ENCODE peak calls at places on chromosomes 11 and 22, in seven cellular contexts. One of them, this sample, is unnamed.

GRCh38 chr11:116808262-116809175 is 14.6 kb downstream of the APOA4 start:
- DNase-seq in CD4-positive, alpha-beta T cell: no peak
- DNase-seq in heart left ventricle: no peak
- DNase-seq in HCT116: no peak
- DNase-seq in heart right ventricle: no peak
- DNase-seq in fibroblast of mammary gland: peak; percentile 86
- DNase-seq in colonic mucosa: peak; percentile 67
- DNase-seq in this sample: no peak

GRCh38 chr11:113553235-113553634 is 78.0 kb upstream of the DRD2 start:
- DNase-seq in CD4-positive, alpha-beta T cell: no peak
- DNase-seq in HCT116: peak; percentile 41
- DNase-seq in fibroblast of mammary gland: peak; percentile 90
- DNase-seq in heart right ventricle: no peak
- DNase-seq in colonic mucosa: no peak
- DNase-seq in heart left ventricle: no peak
- DNase-seq in this sample: no peak

GRCh38 chr11:45590743-45591142 is 74.7 kb downstream of the CHST1 start:
- DNase-seq in fibroblast of mammary gland: peak; percentile 33
- DNase-seq in colonic mucosa: no peak
- DNase-seq in heart right ventricle: no peak
- DNase-seq in HCT116: no peak
- DNase-seq in heart left ventricle: no peak
- DNase-seq in CD4-positive, alpha-beta T cell: no peak
- DNase-seq in this sample: no peak

GRCh38 chr11:128324531-128325141 is 262.7 kb downstream of the ETS1 start:
- DNase-seq in colonic mucosa: no peak
- DNase-seq in heart left ventricle: no peak
- DNase-seq in CD4-positive, alpha-beta T cell: peak; percentile 74
- DNase-seq in HCT116: no peak
- DNase-seq in heart right ventricle: no peak
- DNase-seq in fibroblast of mammary gland: no peak
- DNase-seq in this sample: no peak

GRCh38 chr22:42902875-42903510 is 45.9 kb upstream of the ARFGAP3 start:
- DNase-seq in heart left ventricle: no peak
- DNase-seq in colonic mucosa: no peak
- DNase-seq in HCT116: no peak
- DNase-seq in heart right ventricle: no peak
- DNase-seq in CD4-positive, alpha-beta T cell: no peak
- DNase-seq in fibroblast of mammary gland: peak; percentile 15
- DNase-seq in this sample: no peak

GRCh38 chr11:122434786-122435185 is 220.7 kb upstream of the UBASH3B start:
- DNase-seq in HCT116: no peak
- DNase-seq in colonic mucosa: no peak
- DNase-seq in heart right ventricle: no peak
- DNase-seq in CD4-positive, alpha-beta T cell: no peak
- DNase-seq in heart left ventricle: no peak
- DNase-seq in fibroblast of mammary gland: no peak
- DNase-seq in this sample: no peak

GRCh38 chr22:47154621-47155081 is 392.2 kb downstream of the TBC1D22A start:
- DNase-seq in heart left ventricle: peak; percentile 72
- DNase-seq in colonic mucosa: no peak
- DNase-seq in CD4-positive, alpha-beta T cell: no peak
- DNase-seq in heart right ventricle: peak; percentile 69
- DNase-seq in HCT116: no peak
- DNase-seq in fibroblast of mammary gland: peak; percentile 65
- DNase-seq in this sample: peak; percentile 63

GRCh38 chr22:25990940-25991339 is 178.3 kb upstream of the SEZ6L start:
- DNase-seq in fibroblast of mammary gland: no peak
- DNase-seq in HCT116: no peak
- DNase-seq in heart right ventricle: no peak
- DNase-seq in heart left ventricle: no peak
- DNase-seq in colonic mucosa: no peak
- DNase-seq in CD4-positive, alpha-beta T cell: no peak
- DNase-seq in this sample: no peak

GRCh38 chr22:46114518-46115387 is 35.6 kb upstream of the PPARA start:
- DNase-seq in heart left ventricle: no peak
- DNase-seq in HCT116: no peak
- DNase-seq in CD4-positive, alpha-beta T cell: no peak
- DNase-seq in fibroblast of mammary gland: peak; percentile 54
- DNase-seq in heart right ventricle: no peak
- DNase-seq in colonic mucosa: no peak
- DNase-seq in this sample: no peak

GRCh38 chr22:34278121-34278520 is 357.8 kb upstream of the LARGE1 start:
- DNase-seq in colonic mucosa: no peak
- DNase-seq in CD4-positive, alpha-beta T cell: no peak
- DNase-seq in HCT116: no peak
- DNase-seq in heart right ventricle: no peak
- DNase-seq in fibroblast of mammary gland: no peak
- DNase-seq in heart left ventricle: no peak
- DNase-seq in this sample: no peak

GRCh38 chr22:49970528-49971231 is 10.1 kb downstream of the PIM3 start:
- DNase-seq in colonic mucosa: peak; percentile 95
- DNase-seq in heart right ventricle: peak; percentile 92
- DNase-seq in CD4-positive, alpha-beta T cell: peak; percentile 93
- DNase-seq in heart left ventricle: peak; percentile 90
- DNase-seq in fibroblast of mammary gland: peak; percentile 96
- DNase-seq in HCT116: peak; percentile 98
- DNase-seq in this sample: peak; percentile 88

DNA sequence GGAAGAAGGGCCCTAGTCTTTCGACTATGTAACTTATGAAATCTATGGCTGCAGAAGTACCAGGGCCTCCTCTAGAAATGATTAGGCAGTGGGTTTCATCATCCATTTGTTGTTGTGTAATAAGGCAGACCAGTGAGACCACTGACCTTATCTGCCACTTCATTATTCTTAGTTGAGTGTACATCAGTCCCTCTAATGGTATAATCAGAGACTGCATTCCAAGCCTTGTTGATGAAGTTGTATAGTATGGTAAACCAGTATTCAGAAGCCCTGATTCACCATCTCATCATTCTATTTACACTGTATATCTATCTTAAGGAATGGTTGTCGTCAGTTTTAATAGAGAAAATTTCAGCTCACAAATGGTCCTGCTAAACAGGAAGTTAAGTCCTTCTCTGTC is 32.2 kb upstream of the GRIA4 start:
- DNase-seq in colonic mucosa: no peak
- DNase-seq in fibroblast of mammary gland: no peak
- DNase-seq in heart left ventricle: no peak
- DNase-seq in heart right ventricle: no peak
- DNase-seq in HCT116: no peak
- DNase-seq in CD4-positive, alpha-beta T cell: no peak
- DNase-seq in this sample: no peak
- TF ChIP-seq CTCF in colonic mucosa: no peak
- TF ChIP-seq CTCF in fibroblast of mammary gland: peak; percentile 1
- TF ChIP-seq CTCF in heart left ventricle: no peak
- TF ChIP-seq CTCF in heart right ventricle: no peak
- TF ChIP-seq CTCF in HCT116: peak; percentile 12
- TF ChIP-seq CTCF in CD4-positive, alpha-beta T cell: no peak
- TF ChIP-seq CTCF in this sample: no peak

GRCh38 chr11:15941206-15941770 is 415.1 kb downstream of the SOX6 start:
- DNase-seq in HCT116: no peak
- DNase-seq in heart left ventricle: peak; percentile 30
- DNase-seq in colonic mucosa: no peak
- DNase-seq in fibroblast of mammary gland: peak; percentile 74
- DNase-seq in CD4-positive, alpha-beta T cell: no peak
- DNase-seq in heart right ventricle: peak; percentile 54
- DNase-seq in this sample: no peak
- TF ChIP-seq CTCF in HCT116: peak; percentile 98
- TF ChIP-seq CTCF in heart left ventricle: peak; percentile 90
- TF ChIP-seq CTCF in colonic mucosa: peak; percentile 50
- TF ChIP-seq CTCF in fibroblast of mammary gland: peak; percentile 74
- TF ChIP-seq CTCF in CD4-positive, alpha-beta T cell: peak; percentile 36
- TF ChIP-seq CTCF in heart right ventricle: peak; percentile 84
- TF ChIP-seq CTCF in this sample: peak; percentile 69

GRCh38 chr11:19407692-19408091 is 166.9 kb upstream of the E2F8 start:
- DNase-seq in heart right ventricle: no peak
- DNase-seq in HCT116: no peak
- DNase-seq in heart left ventricle: no peak
- DNase-seq in colonic mucosa: no peak
- DNase-seq in fibroblast of mammary gland: no peak
- DNase-seq in CD4-positive, alpha-beta T cell: no peak
- DNase-seq in this sample: no peak

GRCh38 chr11:19405966-19406365 is 165.2 kb upstream of the E2F8 start:
- DNase-seq in CD4-positive, alpha-beta T cell: no peak
- DNase-seq in colonic mucosa: no peak
- DNase-seq in HCT116: no peak
- DNase-seq in heart right ventricle: no peak
- DNase-seq in heart left ventricle: no peak
- DNase-seq in fibroblast of mammary gland: no peak
- DNase-seq in this sample: no peak

GRCh38 chr11:19404787-19405186 is 164.0 kb upstream of the E2F8 start:
- DNase-seq in heart right ventricle: no peak
- DNase-seq in fibroblast of mammary gland: no peak
- DNase-seq in colonic mucosa: no peak
- DNase-seq in HCT116: no peak
- DNase-seq in CD4-positive, alpha-beta T cell: no peak
- DNase-seq in heart left ventricle: no peak
- DNase-seq in this sample: no peak

GRCh38 chr11:19409307-19409706 is 168.6 kb upstream of the E2F8 start:
- DNase-seq in heart left ventricle: no peak
- DNase-seq in fibroblast of mammary gland: no peak
- DNase-seq in CD4-positive, alpha-beta T cell: no peak
- DNase-seq in colonic mucosa: no peak
- DNase-seq in heart right ventricle: no peak
- DNase-seq in HCT116: no peak
- DNase-seq in this sample: no peak

DNA sequence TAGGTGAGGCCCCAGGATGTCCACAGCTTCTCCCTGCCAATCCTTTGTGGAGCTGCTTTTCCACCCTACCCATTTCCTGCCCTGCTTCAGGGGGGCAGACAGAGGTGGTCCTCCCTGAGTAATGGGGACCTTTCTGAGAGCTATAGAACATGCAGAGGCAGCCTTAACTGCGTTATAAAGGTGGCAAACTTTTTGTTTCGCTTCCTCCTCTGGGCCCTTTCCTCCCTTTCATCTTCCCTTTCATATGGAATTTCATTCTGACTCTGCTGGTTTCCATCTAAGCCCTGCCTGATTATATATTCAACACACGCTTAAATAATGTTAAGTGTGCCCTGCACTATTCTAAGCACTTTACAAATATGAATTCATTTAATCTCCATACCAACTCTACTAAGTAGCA is 169.3 kb upstream of the E2F8 start:
- DNase-seq in CD4-positive, alpha-beta T cell: no peak
- DNase-seq in fibroblast of mammary gland: no peak
- DNase-seq in heart left ventricle: no peak
- DNase-seq in HCT116: no peak
- DNase-seq in colonic mucosa: no peak
- DNase-seq in heart right ventricle: no peak
- DNase-seq in this sample: no peak
- TF ChIP-seq CTCF in CD4-positive, alpha-beta T cell: no peak
- TF ChIP-seq CTCF in fibroblast of mammary gland: no peak
- TF ChIP-seq CTCF in heart left ventricle: no peak
- TF ChIP-seq CTCF in HCT116: no peak
- TF ChIP-seq CTCF in colonic mucosa: no peak
- TF ChIP-seq CTCF in heart right ventricle: no peak
- TF ChIP-seq CTCF in this sample: no peak

DNA sequence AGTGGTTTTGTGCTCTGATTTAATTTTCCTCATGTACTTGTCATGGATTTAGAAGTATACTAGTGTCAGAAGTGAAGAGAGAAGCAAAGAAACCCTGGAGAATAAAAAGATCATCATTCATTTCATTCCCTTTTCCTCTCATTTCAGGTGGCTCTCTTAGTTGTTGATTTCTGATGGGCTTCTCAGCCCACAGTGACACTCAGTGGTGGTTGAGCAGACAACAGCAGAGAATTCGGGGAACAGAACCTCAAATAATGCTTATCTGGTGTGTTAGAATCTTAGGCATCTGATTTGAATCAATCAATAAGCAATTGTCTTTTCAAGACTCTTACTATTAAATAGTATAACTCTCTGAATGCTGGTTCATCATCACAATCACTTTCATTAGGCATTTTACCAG is 1289.4 kb downstream of the FAM181B start:
- DNase-seq in heart right ventricle: no peak
- DNase-seq in CD4-positive, alpha-beta T cell: no peak
- DNase-seq in HCT116: no peak
- DNase-seq in fibroblast of mammary gland: no peak
- DNase-seq in heart left ventricle: no peak
- DNase-seq in colonic mucosa: no peak
- DNase-seq in this sample: no peak
- TF ChIP-seq CTCF in heart right ventricle: peak; percentile 40
- TF ChIP-seq CTCF in CD4-positive, alpha-beta T cell: no peak
- TF ChIP-seq CTCF in HCT116: no peak
- TF ChIP-seq CTCF in fibroblast of mammary gland: no peak
- TF ChIP-seq CTCF in heart left ventricle: no peak
- TF ChIP-seq CTCF in colonic mucosa: no peak
- TF ChIP-seq CTCF in this sample: peak; percentile 26

DNA sequence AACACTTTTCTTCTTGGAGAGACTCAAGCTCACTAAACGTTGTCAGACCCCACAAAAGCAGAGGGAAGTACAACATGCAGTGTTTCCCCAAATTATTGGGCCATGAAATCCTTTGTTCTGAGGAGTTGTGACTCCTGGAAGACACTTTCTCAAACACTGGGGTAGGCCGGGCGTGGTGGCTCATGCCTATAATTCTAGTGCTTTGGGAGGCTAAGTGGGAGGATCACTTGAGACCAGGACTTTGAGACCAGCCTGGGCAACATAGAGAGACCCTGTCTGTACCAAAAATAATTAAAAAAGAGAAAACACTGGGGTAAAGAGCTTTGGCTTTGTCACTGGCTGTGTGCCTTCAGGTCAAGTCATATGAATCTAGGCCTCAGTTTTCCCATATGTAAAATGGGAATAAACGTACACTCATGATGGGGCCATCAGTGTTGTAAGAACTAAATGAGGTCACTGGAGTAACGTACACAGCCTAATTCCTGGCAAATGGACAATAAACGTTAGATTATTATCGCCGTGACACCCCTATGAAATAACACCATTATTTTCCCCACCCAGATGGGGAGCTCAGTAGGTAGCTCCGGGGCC is 92.0 kb downstream of the RRM1 start:
- DNase-seq in colonic mucosa: no peak
- DNase-seq in HCT116: no peak
- DNase-seq in heart left ventricle: no peak
- DNase-seq in heart right ventricle: no peak
- DNase-seq in CD4-positive, alpha-beta T cell: no peak
- DNase-seq in fibroblast of mammary gland: no peak
- DNase-seq in this sample: no peak
- TF ChIP-seq CTCF in colonic mucosa: no peak
- TF ChIP-seq CTCF in HCT116: no peak
- TF ChIP-seq CTCF in heart left ventricle: no peak
- TF ChIP-seq CTCF in heart right ventricle: no peak
- TF ChIP-seq CTCF in CD4-positive, alpha-beta T cell: no peak
- TF ChIP-seq CTCF in fibroblast of mammary gland: no peak
- TF ChIP-seq CTCF in this sample: peak; percentile 39

GRCh38 chr11:42473116-42473515 is 838.7 kb upstream of the API5 start:
- DNase-seq in HCT116: no peak
- DNase-seq in heart right ventricle: no peak
- DNase-seq in colonic mucosa: no peak
- DNase-seq in fibroblast of mammary gland: no peak
- DNase-seq in CD4-positive, alpha-beta T cell: no peak
- DNase-seq in heart left ventricle: no peak
- DNase-seq in this sample: no peak
- TF ChIP-seq CTCF in HCT116: no peak
- TF ChIP-seq CTCF in heart right ventricle: no peak
- TF ChIP-seq CTCF in colonic mucosa: no peak
- TF ChIP-seq CTCF in fibroblast of mammary gland: no peak
- TF ChIP-seq CTCF in CD4-positive, alpha-beta T cell: no peak
- TF ChIP-seq CTCF in heart left ventricle: no peak
- TF ChIP-seq CTCF in this sample: no peak

This sample was measured in dorsolateral prefrontal cortex.